ENCODE peak calls at places on chromosomes 3 and 15, in seven cellular contexts. A, C, M, G, O, E and L are unnamed samples.

GRCh38 chr3:126083511-126083912 is 412 bp downstream of the SLC41A3 start:
- DNase-seq in A (peak; percentile 39), C (peak; percentile 43), M (peak; percentile 79), G (peak; percentile 39), O (peak; percentile 65), E (no peak), L (peak; percentile 49)

GRCh38 chr15:72358532-72359180 is 17.2 kb downstream of the HEXA start:
- DNase-seq in A (peak; percentile 86), C (no peak), M (no peak), G (peak; percentile 86), O (no peak), E (no peak), L (peak; percentile 53)

GRCh38 chr3:103794656-103795055 is 1359.8 kb downstream of the ZPLD1 start:
- DNase-seq in A (no peak), C (peak; percentile 64), M (no peak), G (no peak), O (no peak), E (no peak), L (no peak)

GRCh38 chr15:65101418-65101890 is 13.5 kb downstream of the UBAP1L start:
- DNase-seq in A (peak; percentile 29), C (peak; percentile 80), M (peak; percentile 88), G (peak; percentile 40), O (peak; percentile 61), E (peak; percentile 73), L (peak; percentile 20)

GRCh38 chr3:7999363-7999762 is 502.3 kb upstream of the LMCD1 start:
- DNase-seq in A (peak; percentile 10), C (no peak), M (no peak), G (no peak), O (no peak), E (peak; percentile 27), L (no peak)

GRCh38 chr3:64331605-64332004 is 106.3 kb upstream of the PRICKLE2 start:
- DNase-seq in A (no peak), C (no peak), M (no peak), G (no peak), O (no peak), E (no peak), L (no peak)

GRCh38 chr3:159852256-159852655 is 136.4 kb upstream of the IL12A start:
- DNase-seq in A (no peak), C (no peak), M (no peak), G (no peak), O (no peak), E (no peak), L (no peak)

GRCh38 chr3:25191703-25192102 is 236.4 kb upstream of the RARB start:
- DNase-seq in A (no peak), C (no peak), M (no peak), G (no peak), O (no peak), E (no peak), L (no peak)

GRCh38 chr15:82750831-82751181 is 41.1 kb upstream of the AP3B2 start:
- DNase-seq in A (peak; percentile 24), C (no peak), M (no peak), G (no peak), O (no peak), E (no peak), L (peak; percentile 42)

GRCh38 chr3:171875923-171876412 is 32.8 kb downstream of the TMEM212 start:
- DNase-seq in A (peak; percentile 93), C (no peak), M (no peak), G (peak; percentile 60), O (no peak), E (no peak), L (no peak)

DNA sequence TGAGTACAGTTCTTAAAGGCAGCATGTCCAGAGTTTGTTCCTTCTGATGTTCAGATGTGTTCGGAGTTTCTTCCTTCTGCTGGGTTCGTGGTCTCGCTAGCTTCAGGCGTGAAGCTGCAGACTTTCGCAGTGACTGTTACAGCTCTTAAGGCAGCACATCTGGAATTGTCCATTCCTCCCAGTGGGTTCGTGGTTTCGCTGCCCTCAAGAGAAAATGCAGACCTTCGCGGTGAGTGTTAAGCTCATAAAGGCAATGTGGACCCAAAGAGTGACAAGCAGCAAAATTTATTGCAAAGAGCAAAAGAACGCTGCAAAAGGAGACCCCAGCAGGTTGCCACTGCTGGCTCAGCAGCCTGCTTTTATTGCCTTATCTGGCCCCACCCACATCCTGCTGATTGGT is 191.7 kb upstream of the MME start:
- DNase-seq in A (no peak), C (no peak), M (no peak), G (no peak), O (no peak), E (no peak), L (no peak)
- H3K27ac ChIP-seq in A (no peak overlapping the region), C (no peak overlapping the region), M (no peak overlapping the region), G (no peak overlapping the region), O (no peak overlapping the region), E (no peak overlapping the region), L (no peak overlapping the region)

GRCh38 chr3:115042351-115042750 is 104.7 kb downstream of the ZBTB20 start:
- DNase-seq in A (peak; percentile 15), C (no peak), M (no peak), G (no peak), O (no peak), E (no peak), L (no peak)

GRCh38 chr3:115038831-115039230 is 108.3 kb downstream of the ZBTB20 start:
- DNase-seq in A (no peak), C (no peak), M (no peak), G (no peak), O (no peak), E (no peak), L (no peak)

DNA sequence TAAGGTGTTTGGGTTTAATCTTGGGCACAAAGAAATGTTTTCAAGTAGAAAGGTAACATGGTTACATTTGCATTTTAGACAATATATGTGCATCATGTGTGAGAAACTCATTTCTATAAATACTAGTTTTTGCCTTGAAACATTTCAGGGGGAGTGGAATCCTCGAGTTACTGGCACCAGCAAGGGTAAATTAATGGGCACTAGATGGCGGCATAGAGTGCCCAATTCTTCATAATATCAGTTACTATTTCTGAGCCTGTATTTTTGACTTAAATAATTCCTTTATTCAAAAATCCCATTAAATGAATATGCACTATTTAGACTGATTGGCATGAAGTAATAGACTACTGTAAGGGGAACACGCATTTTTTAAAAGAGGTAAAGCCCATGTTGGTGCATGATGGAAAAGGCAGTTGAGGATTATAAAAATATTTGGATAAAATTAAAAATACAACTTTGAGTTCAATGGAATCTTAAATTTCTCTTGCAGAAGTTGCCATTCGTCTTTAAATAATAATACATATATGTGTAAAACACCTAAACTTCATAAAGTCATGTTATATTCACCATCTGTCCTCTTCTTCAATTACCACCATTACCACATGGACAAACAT is 106.3 kb downstream of the ZBTB20 start:
- DNase-seq in A (peak; percentile 36), C (peak; percentile 62), M (peak; percentile 61), G (peak; percentile 25), O (no peak), E (no peak), L (peak; percentile 31)
- TF ChIP-seq CTCF in A (peak; percentile 68), C (peak; percentile 82), M (peak; percentile 58), G (peak; percentile 78), O (no peak), E (no peak), L (peak; percentile 80)

GRCh38 chr15:51320843-51321242 is 17.6 kb downstream of the CYP19A1 start:
- DNase-seq in A (no peak), C (no peak), M (no peak), G (no peak), O (no peak), E (no peak), L (no peak)
- H3K27ac ChIP-seq in A (no peak overlapping the region), C (no peak overlapping the region), M (no peak overlapping the region), G (no peak overlapping the region), O (no peak overlapping the region), E (no peak overlapping the region), L (no peak overlapping the region)

DNA sequence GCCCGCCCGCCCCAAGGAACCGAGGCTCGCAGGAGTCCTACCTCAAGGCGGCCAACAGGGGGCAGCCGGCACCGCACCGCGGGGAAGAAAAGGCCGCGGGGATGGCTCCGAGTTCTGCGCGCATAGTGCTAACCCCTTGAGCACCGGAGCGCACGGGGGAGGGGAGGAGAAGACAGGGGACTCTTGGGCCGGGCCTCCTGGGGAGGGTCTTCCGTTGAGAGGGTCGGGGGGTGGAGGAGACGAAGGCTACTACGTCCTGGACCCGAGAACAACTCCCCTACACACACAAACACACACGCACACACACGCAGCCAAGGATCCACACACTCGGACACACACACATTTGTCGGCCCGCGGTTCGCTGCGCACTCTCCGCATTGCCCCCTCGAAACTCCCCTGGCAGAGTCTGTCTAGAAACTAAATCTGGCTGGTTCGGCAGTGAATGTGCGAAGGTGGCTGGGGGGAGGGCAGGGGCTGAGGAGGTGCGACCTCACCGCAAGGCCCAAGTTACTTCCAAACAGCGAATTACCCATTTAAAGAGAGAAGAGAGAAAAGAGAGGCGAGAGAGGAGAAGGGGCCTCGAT is 1.8 kb downstream of the WNT5A start:
- DNase-seq in A (peak; percentile 86), C (peak; percentile 83), M (peak; percentile 72), G (peak; percentile 62), O (peak; percentile 90), E (no peak), L (no peak)
- TF ChIP-seq CTCF in A (peak; percentile 54), C (peak; percentile 44), M (peak; percentile 80), G (peak; percentile 73), O (peak; percentile 86), E (no peak), L (peak; percentile 60)

GRCh38 chr3:31636693-31637442 is 104.1 kb downstream of the STT3B start:
- DNase-seq in A (no peak), C (no peak), M (no peak), G (no peak), O (no peak), E (no peak), L (no peak)

GRCh38 chr3:31639828-31640227 is 107.1 kb downstream of the STT3B start:
- DNase-seq in A (no peak), C (no peak), M (no peak), G (no peak), O (no peak), E (no peak), L (no peak)

GRCh38 chr3:31635586-31635985 is 102.9 kb downstream of the STT3B start:
- DNase-seq in A (peak; percentile 6), C (no peak), M (no peak), G (no peak), O (no peak), E (no peak), L (no peak)

GRCh38 chr3:31636063-31636462 is 103.3 kb downstream of the STT3B start:
- DNase-seq in A (no peak), C (no peak), M (no peak), G (no peak), O (no peak), E (no peak), L (no peak)

GRCh38 chr3:31634485-31634884 is 101.8 kb downstream of the STT3B start:
- DNase-seq in A (peak; percentile 61), C (no peak), M (no peak), G (peak; percentile 65), O (no peak), E (no peak), L (no peak)
- H3K27ac ChIP-seq in A (no peak overlapping the region), C (no peak overlapping the region), M (no peak overlapping the region), G (no peak overlapping the region), O (no peak overlapping the region), E (no peak overlapping the region), L (no peak overlapping the region)

GRCh38 chr15:44426975-44427755 is at the start of gene CTDSPL2:
- DNase-seq in A (peak; percentile 99), C (peak; percentile 100), M (peak; percentile 99), G (peak; percentile 98), O (peak; percentile 98), E (peak; percentile 98), L (peak; percentile 96)
- TF ChIP-seq CTCF in A (peak; percentile 16), C (peak; percentile 53), M (no peak), G (peak; percentile 44), O (no peak), E (no peak), L (peak; percentile 71)

GRCh38 chr3:141230293-141230692 is 1.3 kb upstream of the PXYLP1 start:
- DNase-seq in A (no peak), C (no peak), M (no peak), G (no peak), O (peak; percentile 26), E (no peak), L (no peak)
- H3K27ac ChIP-seq in A (no peak overlapping the region), C (no peak overlapping the region), M (no peak overlapping the region), G (no peak overlapping the region), O (no peak overlapping the region), E (no peak overlapping the region), L (no peak overlapping the region)